ENCODE peak calls at places on chromosomes 2 and 18, in eight cellular contexts. R is IMR-90, S is HepG2, E is A549, P is GM12878, B is H1, Z is K562, X is WTC11. O is an unnamed sample.
A peak's percentile ranks its signal among the peaks of the same experiment; 100 is the strongest.

GRCh38 chr2:107258538-107258937 is 372.6 kb upstream of the ST6GAL2 start:
- DNase-seq in P (no peak), Z (no peak), E (no peak), B (no peak), X (no peak), R (no peak), S (no peak), O (no peak)

GRCh38 chr2:233979748-233980147 is 62.6 kb downstream of the TRPM8 start:
- DNase-seq in X (no peak), B (no peak), S (no peak), P (no peak), E (no peak), R (peak; percentile 27), Z (no peak), O (no peak)

GRCh38 chr2:167134381-167135072 is 246.2 kb downstream of the XIRP2 start:
- DNase-seq in Z (no peak), S (peak; percentile 12), P (no peak), B (no peak), E (peak; percentile 38), X (no peak), R (peak; percentile 93), O (no peak)

GRCh38 chr18:63831080-63831788 is 56.0 kb downstream of the SERPINB7 start:
- DNase-seq in Z (no peak), S (no peak), R (peak; percentile 84), P (no peak), E (no peak), B (no peak), X (no peak), O (no peak)

GRCh38 chr18:46632401-46633089 is 24.5 kb downstream of the LOXHD1 start:
- DNase-seq in E (peak; percentile 36), S (no peak), Z (no peak), P (no peak), R (peak; percentile 17), X (no peak), B (no peak), O (no peak)

GRCh38 chr2:32926708-32927084 is 20.1 kb upstream of the LTBP1 start:
- DNase-seq in B (no peak), S (no peak), X (peak; percentile 19), Z (no peak), P (no peak), R (peak; percentile 93), E (peak; percentile 37), O (no peak)

GRCh38 chr18:35231052-35231451 is 9.8 kb upstream of the ZNF397 start:
- DNase-seq in E (peak; percentile 69), X (peak; percentile 82), R (peak; percentile 63), B (peak; percentile 38), P (peak; percentile 33), S (peak; percentile 87), Z (peak; percentile 71), O (peak; percentile 71)

GRCh38 chr2:23505984-23506380 is 121.0 kb downstream of the KLHL29 start:
- DNase-seq in B (no peak), Z (no peak), E (no peak), R (peak; percentile 23), X (no peak), P (no peak), S (no peak), O (no peak)

GRCh38 chr18:59546164-59546563 is 151.1 kb downstream of the CCBE1 start:
- DNase-seq in X (no peak), Z (peak; percentile 62), E (no peak), S (no peak), B (no peak), R (peak; percentile 94), P (no peak), O (no peak)

GRCh38 chr18:75478996-75479870 is 51.7 kb upstream of the SMIM21 start:
- DNase-seq in B (no peak), R (peak; percentile 59), S (peak; percentile 34), E (peak; percentile 17), X (no peak), Z (peak; percentile 28), P (peak; percentile 4), O (peak; percentile 57)

GRCh38 chr2:29281086-29281485 is 165.9 kb downstream of the CLIP4 start:
- DNase-seq in B (no peak), R (no peak), X (no peak), Z (no peak), E (no peak), S (no peak), P (no peak), O (peak; percentile 30)

GRCh38 chr2:203811491-203812221 is 55.9 kb upstream of the CTLA4 start:
- DNase-seq in B (no peak), E (peak; percentile 87), R (peak; percentile 92), Z (no peak), S (peak; percentile 60), X (no peak), P (no peak), O (no peak)

GRCh38 chr2:237065062-237065360 is 20.7 kb upstream of the COPS8 start:
- DNase-seq in B (no peak), P (no peak), E (no peak), X (no peak), R (no peak), Z (no peak), S (no peak), O (no peak)

GRCh38 chr18:74476154-74476553 is 19.0 kb upstream of the DIPK1C start:
- DNase-seq in X (peak; percentile 71), B (no peak), P (no peak), R (peak; percentile 8), E (no peak), S (peak; percentile 25), Z (peak; percentile 52), O (peak; percentile 80)
- TF ChIP-seq USF2 in X (no peak), B (no peak), P (no peak), R (no peak), E (no peak), S (no peak), Z (no peak), O (no peak)

GRCh38 chr2:175039031-175039430 is 33.9 kb upstream of the CHN1 start:
- DNase-seq in Z (no peak), P (no peak), R (no peak), S (peak; percentile 15), E (no peak), X (no peak), B (no peak), O (no peak)
- TF ChIP-seq USF2 in Z (no peak), P (no peak), R (no peak), S (no peak), E (no peak), X (no peak), B (no peak), O (no peak)

GRCh38 chr2:20191714-20192569 is 33.0 kb downstream of the SDC1 start:
- DNase-seq in B (no peak), P (no peak), R (no peak), S (no peak), Z (no peak), X (no peak), E (no peak), O (no peak)
- TF ChIP-seq USF2 in B (no peak), P (no peak), R (no peak), S (no peak), Z (no peak), X (no peak), E (no peak), O (no peak)

GRCh38 chr2:10303634-10304378 is 1.1 kb downstream of the HPCAL1 start:
- DNase-seq in E (peak; percentile 31), Z (peak; percentile 49), R (peak; percentile 56), S (peak; percentile 44), P (no peak), X (peak; percentile 48), B (no peak), O (peak; percentile 84)
- TF ChIP-seq USF2 in E (no peak), Z (no peak), R (no peak), S (no peak), P (no peak), X (no peak), B (no peak), O (no peak)

GRCh38 chr2:202237787-202238233 is 587 bp downstream of the SUMO1 start:
- DNase-seq in X (no peak), R (peak; percentile 60), Z (peak; percentile 36), P (no peak), B (no peak), S (peak; percentile 33), E (peak; percentile 36), O (peak; percentile 61)
- TF ChIP-seq USF2 in X (no peak), R (no peak), Z (no peak), P (no peak), B (no peak), S (no peak), E (no peak), O (no peak)

GRCh38 chr2:240556553-240557100 is 1.2 kb downstream of the ANKMY1 start:
- DNase-seq in S (peak; percentile 57), X (peak; percentile 80), Z (peak; percentile 37), B (no peak), R (peak; percentile 37), P (no peak), E (peak; percentile 71), O (peak; percentile 70)

GRCh38 chr2:240557101-240557751 is 562 bp downstream of the ANKMY1 start:
- DNase-seq in E (no peak), X (no peak), P (no peak), S (no peak), R (no peak), Z (no peak), B (no peak), O (no peak)

GRCh38 chr2:240558229-240558885 is 569 bp upstream of the ANKMY1 start:
- DNase-seq in R (no peak), X (no peak), P (no peak), Z (no peak), B (no peak), E (no peak), S (no peak), O (no peak)

GRCh38 chr2:240559271-240559670 is 886 bp upstream of the DUSP28 start:
- DNase-seq in S (no peak), R (no peak), E (no peak), P (no peak), B (no peak), X (no peak), Z (no peak), O (no peak)

DNA sequence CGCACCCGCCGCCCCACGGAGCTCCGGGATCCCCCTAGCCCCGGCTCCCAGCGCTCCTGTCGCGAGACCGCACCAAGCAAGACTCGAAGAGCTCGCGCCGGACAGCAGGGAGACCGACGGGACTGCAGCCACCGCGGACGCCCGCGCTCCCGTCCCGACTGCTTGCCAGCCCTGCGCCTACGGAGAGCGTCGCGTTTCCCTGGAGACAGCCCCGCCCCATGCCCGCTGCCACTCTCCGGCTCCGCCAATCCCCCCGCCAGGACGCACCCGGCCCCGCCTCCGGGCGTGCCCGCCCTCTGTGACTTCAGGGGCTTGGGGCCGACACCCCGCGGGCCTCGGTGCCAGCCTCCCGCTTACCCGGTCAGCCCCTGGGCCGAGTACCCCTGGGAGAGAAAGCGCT is at the start of gene ANKMY1:
- DNase-seq in R (peak; percentile 67), S (no peak), B (no peak), Z (no peak), E (no peak), X (peak; percentile 94), P (no peak), O (peak; percentile 97)
- TF ChIP-seq USF2 in R (no peak), S (no peak), B (no peak), Z (no peak), E (no peak), X (no peak), P (no peak), O (no peak)

GRCh38 chr2:53103661-53104060 is 663.9 kb upstream of the CHAC2 start:
- DNase-seq in Z (no peak), P (no peak), B (no peak), E (no peak), R (no peak), S (no peak), X (no peak), O (no peak)
- TF ChIP-seq USF2 in Z (no peak), P (no peak), B (no peak), E (no peak), R (no peak), S (no peak), X (no peak), O (no peak)